ENCODE peak calls at places on chromosome 1, in five cellular contexts. D is BJ, B is upper lobe of right lung, F is WTC11, V is T-helper 1 cell. W is an unnamed sample.

GRCh38 chr1:178538192-178538916 is 25.4 kb downstream of the TEX35 start:
- DNase-seq in D (peak; percentile 62), B (no peak), F (no peak), V (no peak), W (no peak)

GRCh38 chr1:204074274-204075115 is 1.6 kb downstream of the SOX13 start:
- DNase-seq in D (no peak), B (peak; percentile 81), F (no peak), V (no peak), W (peak; percentile 46)

GRCh38 chr1:8464987-8465386 is 147.1 kb downstream of the SLC45A1 start:
- DNase-seq in D (no peak), B (no peak), F (no peak), V (no peak), W (no peak)

GRCh38 chr1:246139745-246140182 is 367.3 kb downstream of the SMYD3 start:
- DNase-seq in D (peak; percentile 62), B (no peak), F (no peak), V (no peak), W (no peak)

GRCh38 chr1:37691497-37692077 is 729 bp upstream of the CDCA8 start:
- DNase-seq in D (no peak), B (peak; percentile 85), F (peak; percentile 17), V (peak; percentile 56), W (no peak)

GRCh38 chr1:234488054-234488953 is 9.3 kb upstream of the TARBP1 start:
- DNase-seq in D (no peak), B (no peak), F (no peak), V (peak; percentile 78), W (no peak)

GRCh38 chr1:62295921-62296451 is 23.2 kb downstream of the KANK4 start:
- DNase-seq in D (peak; percentile 83), B (no peak), F (no peak), V (no peak), W (no peak)

GRCh38 chr1:239067480-239067879 is 318.9 kb upstream of the CHRM3 start:
- DNase-seq in D (no peak), B (no peak), F (no peak), V (no peak), W (no peak)

GRCh38 chr1:203127672-203128611 is at the start of gene ADORA1:
- DNase-seq in D (no peak), B (peak; percentile 85), F (peak; percentile 80), V (no peak), W (peak; percentile 79)

GRCh38 chr1:201157949-201158348 is 3.7 kb upstream of the TMEM9 start:
- DNase-seq in D (no peak), B (no peak), F (no peak), V (no peak), W (no peak)

GRCh38 chr1:109751531-109752260 is 10.9 kb upstream of the GSTM3 start:
- DNase-seq in D (no peak), B (no peak), F (no peak), V (no peak), W (no peak)

GRCh38 chr1:243596441-243597183 is 253.4 kb downstream of the AKT3 start:
- DNase-seq in D (peak; percentile 88), B (no peak), F (no peak), V (peak; percentile 89), W (no peak)

GRCh38 chr1:94753171-94753972 is 66.8 kb upstream of the SLC44A3 start:
- DNase-seq in D (no peak), B (no peak), F (no peak), V (no peak), W (no peak)

GRCh38 chr1:180157576-180158057 is 2.9 kb downstream of the QSOX1 start:
- DNase-seq in D (no peak), B (no peak), F (no peak), V (no peak), W (no peak)

GRCh38 chr1:39573736-39574624 is 2.6 kb downstream of the PABPC4 start:
- DNase-seq in D (no peak), B (no peak), F (no peak), V (no peak), W (no peak)

GRCh38 chr1:234715252-234715945 is 105.4 kb upstream of the IRF2BP2 start:
- DNase-seq in D (no peak), B (no peak), F (no peak), V (no peak), W (no peak)

GRCh38 chr1:220879509-220880366 is 495 bp downstream of the HLX start:
- DNase-seq in D (no peak), B (peak; percentile 81), F (peak; percentile 41), V (peak; percentile 24), W (no peak)

GRCh38 chr1:229781453-229781852 is 155.4 kb downstream of the URB2 start:
- DNase-seq in D (no peak), B (peak; percentile 80), F (peak; percentile 22), V (no peak), W (no peak)

GRCh38 chr1:74343191-74343590 is 108.0 kb downstream of the TNNI3K start:
- DNase-seq in D (no peak), B (no peak), F (peak; percentile 16), V (no peak), W (no peak)

GRCh38 chr1:168621356-168621755 is 45.0 kb downstream of the XCL1 start:
- DNase-seq in D (no peak), B (no peak), F (no peak), V (no peak), W (no peak)

W was measured in chondrocyte.